ENCODE peak calls at places on chromosomes 16 and 17, in eight cellular contexts. P is upper lobe of right lung, B is adrenal gland, G is esophagus squamous epithelium, L is GM12878, I is cardiac muscle cell, V is uterus, N is H1. C is an unnamed sample. For H3K4me1 and H3K36me3, the result is how much of the 10 kb centered on the place peaks cover.

GRCh38 chr17:75159196-75160031 is 5.1 kb upstream of the JPT1 start:
- DNase-seq in B (peak), N (no peak), G (no peak), I (no peak), L (no peak), V (no peak), P (no peak), C (no peak)

GRCh38 chr16:73125860-73126259 is 77.9 kb upstream of the ZFHX3 start:
- DNase-seq in V (no peak), I (no peak), N (no peak), G (no peak), P (no peak), B (peak), L (no peak), C (no peak)

GRCh38 chr16:63982156-63982555 is 1139.7 kb downstream of the CDH11 start:
- DNase-seq in B (no peak), G (no peak), L (no peak), N (no peak), V (no peak), P (no peak), I (no peak), C (no peak)

GRCh38 chr16:24568392-24568791 is 29.0 kb downstream of the RBBP6 start:
- DNase-seq in I (no peak), L (no peak), B (no peak), N (no peak), P (no peak), G (no peak), V (no peak), C (no peak)

GRCh38 chr17:68832140-68832871 is 122.9 kb downstream of the ABCA8 start:
- DNase-seq in N (no peak), B (no peak), G (no peak), P (no peak), L (no peak), I (no peak), V (no peak), C (peak)

GRCh38 chr17:39134878-39135277 is 16.6 kb downstream of the PLXDC1 start:
- DNase-seq in L (no peak), V (no peak), I (no peak), G (no peak), B (no peak), P (no peak), N (no peak), C (no peak)

GRCh38 chr16:68417711-68418301 is 30.5 kb downstream of the SMPD3 start:
- DNase-seq in P (peak), G (no peak), I (no peak), B (no peak), V (peak), N (no peak), L (peak), C (no peak)

GRCh38 chr17:14156689-14157088 is 80.0 kb downstream of the CDRT15 start:
- DNase-seq in P (no peak), L (no peak), V (no peak), N (no peak), I (no peak), G (no peak), B (no peak), C (no peak)

GRCh38 chr16:9417898-9418297 is 326.5 kb downstream of the HAPSTR1 start:
- DNase-seq in V (no peak), I (no peak), G (no peak), L (no peak), P (no peak), N (no peak), B (no peak), C (no peak)

GRCh38 chr17:29883497-29883896 is 46.5 kb downstream of the SSH2 start:
- DNase-seq in L (no peak), G (no peak), N (no peak), I (no peak), B (no peak), V (no peak), P (no peak), C (no peak)

GRCh38 chr17:4599505-4600281 is 15.4 kb downstream of the SMTNL2 start:
- DNase-seq in G (no peak), B (peak), V (peak), L (no peak), P (no peak), N (peak), I (peak), C (no peak)

GRCh38 chr17:79050591-79050990 is 24.0 kb upstream of the ENGASE start:
- DNase-seq in I (no peak), B (no peak), N (no peak), P (peak), V (no peak), G (no peak), L (no peak), C (no peak)

GRCh38 chr16:66270333-66270927 is 96.1 kb upstream of the CDH5 start:
- DNase-seq in N (peak), P (peak), G (no peak), V (peak), L (no peak), B (peak), I (peak), C (no peak)

GRCh38 chr17:77948690-77949114 is 9.8 kb upstream of the TNRC6C start:
- DNase-seq in I (peak), B (peak), L (no peak), V (no peak), P (no peak), N (no peak), G (no peak), C (peak)

GRCh38 chr17:48259710-48260291 is 152.2 kb downstream of the SNX11 start:
- DNase-seq in N (no peak), G (no peak), I (peak), B (no peak), V (no peak), L (no peak), P (no peak), C (no peak)

GRCh38 chr16:67243481-67243880 is 3.8 kb downstream of the FHOD1 start:
- DNase-seq in B (peak), L (no peak), V (no peak), P (no peak), G (no peak), N (no peak), I (no peak), C (no peak)

GRCh38 chr16:11399261-11399831 is 54.1 kb downstream of the RMI2 start:
- DNase-seq in I (no peak), G (no peak), P (peak), B (no peak), V (no peak), N (no peak), L (no peak), C (no peak)

GRCh38 chr16:73202176-73202729 is 154.3 kb upstream of the ZFHX3 start:
- DNase-seq in G (no peak), I (no peak), V (no peak), B (no peak), L (no peak), N (no peak), P (no peak), C (no peak)

GRCh38 chr17:76395980-76396379 is 11.6 kb downstream of the SPHK1 start:
- DNase-seq in G (no peak), B (no peak), V (no peak), P (no peak), I (no peak), N (no peak), L (no peak), C (no peak)

GRCh38 chr17:9258115-9259020 is 237.1 kb downstream of the NTN1 start:
- DNase-seq in B (no peak), L (no peak), N (no peak), G (no peak), V (no peak), I (no peak), P (no peak), C (no peak)

GRCh38 chr17:35801583-35802224 is 6.3 kb upstream of the MMP28 start:
- DNase-seq in G (no peak), V (peak), I (peak), L (no peak), B (peak), N (no peak), P (peak), C (peak)

GRCh38 chr17:71188811-71189492 is 931.9 kb upstream of the SOX9 start:
- DNase-seq in L (no peak), N (no peak), V (no peak), I (no peak), P (no peak), G (no peak), B (no peak), C (no peak)

GRCh38 chr16:600781-601180 is 10.9 kb downstream of the RAB40C start:
- DNase-seq in I (no peak), P (no peak), G (no peak), B (no peak), V (no peak), N (no peak), L (no peak), C (no peak)

GRCh38 chr16:606656-607307 is 16.9 kb downstream of the RAB40C start:
- DNase-seq in G (no peak), I (no peak), L (no peak), P (no peak), B (no peak), N (no peak), V (no peak), C (no peak)

GRCh38 chr16:608019-608418 is 18.2 kb downstream of the RAB40C start:
- DNase-seq in B (no peak), I (no peak), V (no peak), G (no peak), N (no peak), P (no peak), L (no peak), C (no peak)

GRCh38 chr16:598823-599739 is 9.2 kb downstream of the RAB40C start:
- DNase-seq in L (no peak), I (no peak), P (no peak), N (no peak), V (no peak), B (no peak), G (no peak), C (no peak)

DNA sequence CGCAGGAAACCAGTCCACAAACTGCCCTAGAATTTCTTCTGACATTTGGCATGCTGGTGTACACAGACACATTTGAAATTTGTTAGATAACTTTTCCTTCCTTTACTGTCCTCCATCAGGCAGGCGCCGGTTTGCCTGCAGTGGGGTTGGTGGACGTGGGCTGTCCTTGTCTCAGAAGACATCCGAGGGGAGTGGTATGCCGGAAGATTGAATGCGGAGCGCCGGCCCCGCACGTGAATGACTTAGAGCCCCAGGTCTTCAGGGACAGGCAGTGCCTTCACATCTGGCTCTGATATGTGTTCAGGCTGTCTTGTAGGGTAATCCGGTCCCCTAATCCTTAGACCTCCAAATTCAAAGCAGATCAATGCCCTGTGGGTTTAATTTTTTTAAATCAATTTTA is 13.4 kb downstream of the RAB40C start:
- DNase-seq in V (no peak), P (no peak), I (no peak), N (no peak), G (no peak), L (no peak), B (no peak), C (no peak)
- H3K4me1 ChIP-seq in V (under half), P (under half), I (under half), N (under half), G (under half), L (under half), B (under half), C (under half)

GRCh38 chr17:61774724-61775123 is 88.6 kb downstream of the BRIP1 start:
- DNase-seq in G (no peak), L (no peak), I (no peak), V (no peak), B (no peak), P (no peak), N (no peak), C (no peak)

GRCh38 chr17:61775364-61775763 is 88.0 kb downstream of the BRIP1 start:
- DNase-seq in B (no peak), G (no peak), I (no peak), V (no peak), N (no peak), P (no peak), L (no peak), C (no peak)

GRCh38 chr17:61768405-61768804 is 94.9 kb downstream of the BRIP1 start:
- DNase-seq in V (no peak), N (no peak), I (no peak), P (no peak), L (no peak), G (no peak), B (no peak), C (no peak)

GRCh38 chr17:61770043-61770442 is 93.3 kb downstream of the BRIP1 start:
- DNase-seq in N (no peak), V (no peak), L (no peak), B (no peak), P (no peak), I (no peak), G (no peak), C (no peak)

DNA sequence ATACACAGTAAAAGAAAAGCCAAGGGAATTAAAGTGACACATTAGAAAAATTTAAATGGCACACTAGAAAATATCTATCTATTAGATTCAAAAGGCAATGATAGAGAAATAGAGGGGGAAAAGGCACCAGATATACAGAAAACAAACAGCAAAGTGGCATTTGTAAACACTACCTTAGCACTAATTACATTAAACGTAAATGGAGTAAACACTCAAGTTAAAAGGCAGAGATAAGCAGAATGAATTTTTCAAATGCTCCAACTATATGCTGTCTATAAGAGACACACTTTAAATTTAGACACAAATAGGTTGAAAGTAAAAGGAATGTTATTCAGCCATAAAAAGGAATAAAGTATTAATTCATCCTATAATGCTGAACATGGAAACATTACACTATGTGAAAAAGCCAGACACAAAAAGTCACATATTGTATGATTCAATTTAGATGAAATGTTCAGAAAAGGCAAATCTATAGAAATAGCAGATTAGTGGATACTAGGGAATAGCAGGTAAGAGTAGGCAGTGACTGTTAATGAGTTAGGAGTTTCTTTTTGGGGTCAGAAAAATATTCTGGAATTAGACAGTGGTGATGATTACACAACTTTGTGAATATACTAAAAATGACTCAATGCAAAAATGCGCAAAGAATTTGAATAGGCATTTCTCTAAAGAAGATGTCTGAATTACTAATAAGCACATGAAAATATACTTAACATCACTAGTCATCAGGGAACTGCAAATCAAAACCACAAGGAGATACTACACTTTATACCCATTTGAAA is 92.4 kb downstream of the BRIP1 start:
- DNase-seq in I (no peak), G (no peak), L (no peak), V (no peak), B (no peak), P (no peak), N (no peak), C (no peak)
- H3K36me3 ChIP-seq in I (under half), G (under half), L (under half), V (under half), B (under half), P (under half), N (under half), C (under half)

GRCh38 chr16:87809150-87809902 is 43.5 kb upstream of the KLHDC4 start:
- DNase-seq in G (no peak), N (no peak), V (no peak), P (no peak), L (peak), B (no peak), I (no peak), C (no peak)
- H3K4me1 ChIP-seq in G (under half), N (under half), V (under half), P (under half), L (half or more), B (under half), I (under half), C (under half)

DNA sequence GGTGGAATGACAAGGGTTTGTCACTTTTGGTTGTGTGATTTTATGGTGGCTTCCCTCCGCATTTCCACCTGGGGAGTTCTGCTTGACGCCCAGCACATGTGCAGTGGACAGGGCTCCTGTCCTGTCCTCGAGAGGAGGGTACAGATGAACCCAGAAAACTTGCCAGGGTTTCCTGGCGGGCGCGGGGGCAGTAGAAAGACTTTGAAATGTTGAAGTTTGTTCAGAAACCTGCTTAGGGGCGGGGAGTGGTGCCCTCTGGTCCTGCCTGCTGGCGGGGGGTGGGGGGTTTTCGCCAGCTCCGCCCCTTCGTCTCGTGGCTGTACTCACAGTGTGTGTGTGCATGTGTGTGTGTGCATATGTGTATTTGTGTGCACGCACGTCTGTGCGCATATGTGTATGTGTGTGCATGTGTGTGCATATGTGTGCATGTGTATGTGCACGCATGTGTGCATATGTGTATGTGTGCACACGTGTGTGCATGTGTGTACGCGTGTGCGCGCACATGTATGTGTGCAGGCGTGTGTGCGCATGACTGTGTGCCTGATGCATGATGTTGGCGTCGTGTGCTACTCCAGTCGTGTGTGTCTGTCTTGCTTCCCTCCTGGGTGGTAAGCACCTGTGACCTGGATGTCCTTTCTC is 6.8 kb downstream of the FN3KRP start:
- DNase-seq in I (no peak), N (no peak), P (no peak), V (no peak), G (no peak), B (no peak), L (no peak), C (no peak)
- H3K36me3 ChIP-seq in I (under half), N (under half), P (under half), V (under half), G (under half), B (under half), L (under half), C (under half)

GRCh38 chr17:40314557-40314953 is 5.6 kb downstream of the RARA start:
- DNase-seq in P (peak), B (peak), V (peak), I (no peak), N (no peak), G (no peak), L (no peak), C (peak)
- H3K4me1 ChIP-seq in P (half or more), B (half or more), V (under half), I (half or more), N (under half), G (half or more), L (half or more), C (half or more)

C was measured in ascending aorta.